ENCODE peak calls at places on chromosomes 4 and X, in nine cellular contexts. One of them, this sample, is unnamed.

GRCh38 chr4:106502106-106502699 is 133.6 kb upstream of the GIMD1 start:
- DNase-seq in glutamatergic neuron: peak
- DNase-seq in NCI-H2171 treated with DMSO at 0.1 percent for 48 hours: peak
- DNase-seq in H9: peak
- DNase-seq in NCI-H460: peak
- DNase-seq in fibroblast of the conjunctiva: peak
- DNase-seq in HCEC 1CT: peak
- DNase-seq in activated CD4-positive, CD25-positive, alpha-beta regulatory T cell: no peak
- DNase-seq in endothelial cell: peak
- DNase-seq in this sample: peak

GRCh38 chrX:133983974-133984578 is 1.3 kb downstream of the GPC3 start:
- DNase-seq in activated CD4-positive, CD25-positive, alpha-beta regulatory T cell: no peak
- DNase-seq in NCI-H460: no peak
- DNase-seq in NCI-H2171 treated with DMSO at 0.1 percent for 48 hours: no peak
- DNase-seq in fibroblast of the conjunctiva: no peak
- DNase-seq in endothelial cell: no peak
- DNase-seq in H9: peak
- DNase-seq in glutamatergic neuron: no peak
- DNase-seq in HCEC 1CT: no peak
- DNase-seq in this sample: no peak

GRCh38 chr4:2436301-2436700 is 17.5 kb downstream of the CFAP99 start:
- DNase-seq in fibroblast of the conjunctiva: no peak
- DNase-seq in glutamatergic neuron: no peak
- DNase-seq in activated CD4-positive, CD25-positive, alpha-beta regulatory T cell: no peak
- DNase-seq in NCI-H2171 treated with DMSO at 0.1 percent for 48 hours: no peak
- DNase-seq in H9: no peak
- DNase-seq in endothelial cell: no peak
- DNase-seq in NCI-H460: peak
- DNase-seq in HCEC 1CT: no peak
- DNase-seq in this sample: peak

GRCh38 chr4:7103031-7103598 is 35.3 kb upstream of the GRPEL1 start:
- DNase-seq in HCEC 1CT: peak
- DNase-seq in endothelial cell: peak
- DNase-seq in NCI-H2171 treated with DMSO at 0.1 percent for 48 hours: peak
- DNase-seq in fibroblast of the conjunctiva: peak
- DNase-seq in H9: peak
- DNase-seq in NCI-H460: peak
- DNase-seq in activated CD4-positive, CD25-positive, alpha-beta regulatory T cell: peak
- DNase-seq in glutamatergic neuron: peak
- DNase-seq in this sample: peak

GRCh38 chr4:3352918-3353594 is 60.2 kb downstream of the RGS12 start:
- DNase-seq in glutamatergic neuron: no peak
- DNase-seq in H9: no peak
- DNase-seq in activated CD4-positive, CD25-positive, alpha-beta regulatory T cell: no peak
- DNase-seq in NCI-H2171 treated with DMSO at 0.1 percent for 48 hours: no peak
- DNase-seq in endothelial cell: no peak
- DNase-seq in fibroblast of the conjunctiva: no peak
- DNase-seq in HCEC 1CT: no peak
- DNase-seq in NCI-H460: no peak
- DNase-seq in this sample: no peak

GRCh38 chrX:106284431-106285025 is 116.4 kb downstream of the PWWP3B start:
- DNase-seq in activated CD4-positive, CD25-positive, alpha-beta regulatory T cell: no peak
- DNase-seq in fibroblast of the conjunctiva: no peak
- DNase-seq in NCI-H460: no peak
- DNase-seq in HCEC 1CT: no peak
- DNase-seq in endothelial cell: no peak
- DNase-seq in glutamatergic neuron: no peak
- DNase-seq in NCI-H2171 treated with DMSO at 0.1 percent for 48 hours: no peak
- DNase-seq in H9: no peak
- DNase-seq in this sample: no peak

GRCh38 chr4:147683717-147684700 is at the start of gene PRMT9:
- DNase-seq in HCEC 1CT: peak
- DNase-seq in NCI-H2171 treated with DMSO at 0.1 percent for 48 hours: peak
- DNase-seq in fibroblast of the conjunctiva: peak
- DNase-seq in H9: peak
- DNase-seq in glutamatergic neuron: peak
- DNase-seq in endothelial cell: peak
- DNase-seq in activated CD4-positive, CD25-positive, alpha-beta regulatory T cell: peak
- DNase-seq in NCI-H460: peak
- DNase-seq in this sample: peak

GRCh38 chr4:137156054-137156453 is 376.2 kb downstream of the PCDH18 start:
- DNase-seq in H9: no peak
- DNase-seq in endothelial cell: no peak
- DNase-seq in activated CD4-positive, CD25-positive, alpha-beta regulatory T cell: no peak
- DNase-seq in fibroblast of the conjunctiva: peak
- DNase-seq in NCI-H2171 treated with DMSO at 0.1 percent for 48 hours: no peak
- DNase-seq in NCI-H460: no peak
- DNase-seq in glutamatergic neuron: no peak
- DNase-seq in HCEC 1CT: peak
- DNase-seq in this sample: no peak

GRCh38 chr4:56531149-56531770 is 25.7 kb downstream of the ARL9 start:
- DNase-seq in activated CD4-positive, CD25-positive, alpha-beta regulatory T cell: no peak
- DNase-seq in NCI-H2171 treated with DMSO at 0.1 percent for 48 hours: no peak
- DNase-seq in HCEC 1CT: no peak
- DNase-seq in glutamatergic neuron: no peak
- DNase-seq in fibroblast of the conjunctiva: no peak
- DNase-seq in NCI-H460: no peak
- DNase-seq in H9: no peak
- DNase-seq in endothelial cell: no peak
- DNase-seq in this sample: no peak

GRCh38 chr4:1523506-1523905 is 117.3 kb upstream of the NKX1-1 start:
- DNase-seq in fibroblast of the conjunctiva: no peak
- DNase-seq in endothelial cell: no peak
- DNase-seq in glutamatergic neuron: peak
- DNase-seq in HCEC 1CT: no peak
- DNase-seq in NCI-H460: no peak
- DNase-seq in activated CD4-positive, CD25-positive, alpha-beta regulatory T cell: no peak
- DNase-seq in H9: no peak
- DNase-seq in NCI-H2171 treated with DMSO at 0.1 percent for 48 hours: no peak
- DNase-seq in this sample: no peak

GRCh38 chr4:24921491-24921890 is 8.6 kb upstream of the CCDC149 start:
- DNase-seq in activated CD4-positive, CD25-positive, alpha-beta regulatory T cell: no peak
- DNase-seq in NCI-H460: no peak
- DNase-seq in HCEC 1CT: no peak
- DNase-seq in NCI-H2171 treated with DMSO at 0.1 percent for 48 hours: no peak
- DNase-seq in H9: no peak
- DNase-seq in fibroblast of the conjunctiva: no peak
- DNase-seq in glutamatergic neuron: no peak
- DNase-seq in endothelial cell: no peak
- DNase-seq in this sample: no peak

GRCh38 chr4:1491630-1492457 is 85.6 kb upstream of the NKX1-1 start:
- DNase-seq in glutamatergic neuron: no peak
- DNase-seq in NCI-H2171 treated with DMSO at 0.1 percent for 48 hours: no peak
- DNase-seq in H9: no peak
- DNase-seq in endothelial cell: no peak
- DNase-seq in activated CD4-positive, CD25-positive, alpha-beta regulatory T cell: no peak
- DNase-seq in HCEC 1CT: no peak
- DNase-seq in NCI-H460: no peak
- DNase-seq in fibroblast of the conjunctiva: no peak
- DNase-seq in this sample: no peak

GRCh38 chrX:154812341-154813101 is 7.2 kb upstream of the MPP1 start:
- DNase-seq in fibroblast of the conjunctiva: no peak
- DNase-seq in NCI-H2171 treated with DMSO at 0.1 percent for 48 hours: no peak
- DNase-seq in activated CD4-positive, CD25-positive, alpha-beta regulatory T cell: no peak
- DNase-seq in NCI-H460: no peak
- DNase-seq in H9: no peak
- DNase-seq in HCEC 1CT: no peak
- DNase-seq in endothelial cell: no peak
- DNase-seq in glutamatergic neuron: no peak
- DNase-seq in this sample: no peak